ENCODE peak calls at places on chromosomes 16 and 17, in eight cellular contexts. Y, X, U, Q, B, C, I and G are unnamed samples.

GRCh38 chr17:48047741-48048320 is 328 bp upstream of the NFE2L1 start:
- DNase-seq in Y (peak), X (peak), U (peak), Q (peak), B (peak), C (peak), I (peak), G (peak)

GRCh38 chr16:50505714-50506542 is 42.3 kb upstream of the NKD1 start:
- DNase-seq in Y (no peak), X (peak), U (no peak), Q (peak), B (no peak), C (peak), I (no peak), G (no peak)

GRCh38 chr17:44830359-44831269 is 527 bp upstream of the GJC1 start:
- DNase-seq in Y (no peak), X (no peak), U (peak), Q (peak), B (no peak), C (peak), I (no peak), G (peak)

GRCh38 chr17:27529230-27529796 is 73.1 kb downstream of the KSR1 start:
- DNase-seq in Y (no peak), X (no peak), U (peak), Q (no peak), B (peak), C (no peak), I (no peak), G (peak)

GRCh38 chr16:85449195-85449884 is 163.8 kb upstream of the GSE1 start:
- DNase-seq in Y (no peak), X (no peak), U (no peak), Q (no peak), B (no peak), C (no peak), I (no peak), G (no peak)

GRCh38 chr16:5488581-5488980 is 391.0 kb upstream of the EEF2KMT start:
- DNase-seq in Y (no peak), X (no peak), U (no peak), Q (no peak), B (no peak), C (no peak), I (no peak), G (no peak)

GRCh38 chr16:81204794-81205680 is 33.5 kb upstream of the BCO1 start:
- DNase-seq in Y (no peak), X (peak), U (peak), Q (peak), B (no peak), C (peak), I (no peak), G (peak)

GRCh38 chr17:56909742-56910508 is 3.9 kb downstream of the TRIM25 start:
- DNase-seq in Y (no peak), X (no peak), U (no peak), Q (no peak), B (peak), C (no peak), I (no peak), G (no peak)

GRCh38 chr17:69516225-69516624 is 101.7 kb downstream of the MAP2K6 start:
- DNase-seq in Y (no peak), X (no peak), U (no peak), Q (no peak), B (no peak), C (no peak), I (no peak), G (no peak)

GRCh38 chr17:64411999-64412771 is 21.5 kb upstream of the PECAM1 start:
- DNase-seq in Y (no peak), X (peak), U (peak), Q (peak), B (peak), C (peak), I (no peak), G (peak)

GRCh38 chr16:19874816-19875546 is 9.7 kb downstream of the GPRC5B start:
- DNase-seq in Y (no peak), X (no peak), U (no peak), Q (no peak), B (no peak), C (no peak), I (no peak), G (no peak)

GRCh38 chr16:15502041-15502725 is 67.8 kb downstream of the BMERB1 start:
- DNase-seq in Y (no peak), X (no peak), U (peak), Q (no peak), B (no peak), C (peak), I (no peak), G (peak)

GRCh38 chr17:2798679-2799078 is 2.4 kb downstream of the RAP1GAP2 start:
- DNase-seq in Y (no peak), X (no peak), U (no peak), Q (peak), B (no peak), C (peak), I (no peak), G (no peak)

GRCh38 chr17:63984651-63985386 is 12.1 kb upstream of the SCN4A start:
- DNase-seq in Y (no peak), X (no peak), U (peak), Q (no peak), B (peak), C (no peak), I (no peak), G (peak)

GRCh38 chr16:3520861-3521260 is 20.1 kb downstream of the CLUAP1 start:
- DNase-seq in Y (no peak), X (no peak), U (no peak), Q (no peak), B (no peak), C (peak), I (no peak), G (no peak)

GRCh38 chr16:24764916-24765315 is 35.5 kb downstream of the TNRC6A start:
- DNase-seq in Y (no peak), X (no peak), U (no peak), Q (no peak), B (no peak), C (no peak), I (no peak), G (no peak)

GRCh38 chr17:64496348-64496785 is 487 bp downstream of the POLG2 start:
- DNase-seq in Y (no peak), X (no peak), U (no peak), Q (no peak), B (no peak), C (peak), I (no peak), G (peak)

GRCh38 chr17:44207319-44207718 is 7.6 kb upstream of the ATXN7L3 start:
- DNase-seq in Y (no peak), X (no peak), U (no peak), Q (no peak), B (no peak), C (no peak), I (no peak), G (no peak)

GRCh38 chr17:73096201-73096600 is 3.7 kb upstream of the SLC39A11 start:
- DNase-seq in Y (no peak), X (no peak), U (no peak), Q (no peak), B (no peak), C (no peak), I (no peak), G (no peak)

GRCh38 chr17:76171701-76172100 is 30.7 kb upstream of the FOXJ1 start:
- DNase-seq in Y (no peak), X (no peak), U (no peak), Q (no peak), B (no peak), C (no peak), I (no peak), G (no peak)

GRCh38 chr17:73902416-73903181 is 258.4 kb upstream of the SDK2 start:
- DNase-seq in Y (no peak), X (no peak), U (no peak), Q (peak), B (no peak), C (peak), I (no peak), G (peak)

GRCh38 chr16:17173134-17173729 is 297.5 kb downstream of the XYLT1 start:
- DNase-seq in Y (no peak), X (no peak), U (peak), Q (no peak), B (peak), C (no peak), I (no peak), G (peak)

GRCh38 chr17:14622622-14623101 is 321.8 kb downstream of the HS3ST3B1 start:
- DNase-seq in Y (no peak), X (no peak), U (no peak), Q (no peak), B (no peak), C (no peak), I (no peak), G (no peak)

DNA sequence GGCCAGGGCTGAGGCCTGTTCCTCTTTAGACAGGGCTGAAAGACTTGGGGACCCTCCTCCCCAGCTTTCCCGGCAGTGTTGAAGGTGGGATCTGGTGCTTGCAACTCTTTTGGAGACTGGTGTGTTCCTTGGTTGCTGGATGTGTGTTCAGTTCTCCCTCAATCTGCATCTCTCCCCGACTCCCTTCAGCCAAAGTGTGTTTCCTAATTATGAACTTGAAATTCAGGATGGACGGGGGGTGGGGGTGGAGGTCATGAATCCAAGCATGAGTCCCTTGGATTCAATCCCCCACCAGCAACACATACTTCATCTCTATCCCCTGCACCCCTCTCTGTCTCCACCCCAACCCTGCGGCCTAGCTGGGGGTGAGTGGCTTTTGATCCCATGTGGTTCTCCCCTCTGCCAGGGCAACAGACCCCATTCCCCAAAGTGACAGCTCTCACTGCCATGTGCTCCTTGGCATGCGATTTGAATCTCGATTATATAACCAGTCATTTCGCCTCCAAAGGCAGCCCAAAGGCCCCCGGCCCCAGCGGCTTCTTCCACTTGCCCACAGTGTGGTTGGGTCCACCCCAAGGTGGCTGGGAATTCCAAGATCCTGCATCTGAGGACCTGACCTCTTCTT is 1.3 kb downstream of the ARHGAP23 start:
- DNase-seq in Y (peak), X (no peak), U (no peak), Q (no peak), B (no peak), C (no peak), I (no peak), G (no peak)
- H3K4me3 ChIP-seq in Y (no peak), X (no peak), U (peak), Q (peak), B (no peak), C (peak), I (no peak), G (no peak)

DNA sequence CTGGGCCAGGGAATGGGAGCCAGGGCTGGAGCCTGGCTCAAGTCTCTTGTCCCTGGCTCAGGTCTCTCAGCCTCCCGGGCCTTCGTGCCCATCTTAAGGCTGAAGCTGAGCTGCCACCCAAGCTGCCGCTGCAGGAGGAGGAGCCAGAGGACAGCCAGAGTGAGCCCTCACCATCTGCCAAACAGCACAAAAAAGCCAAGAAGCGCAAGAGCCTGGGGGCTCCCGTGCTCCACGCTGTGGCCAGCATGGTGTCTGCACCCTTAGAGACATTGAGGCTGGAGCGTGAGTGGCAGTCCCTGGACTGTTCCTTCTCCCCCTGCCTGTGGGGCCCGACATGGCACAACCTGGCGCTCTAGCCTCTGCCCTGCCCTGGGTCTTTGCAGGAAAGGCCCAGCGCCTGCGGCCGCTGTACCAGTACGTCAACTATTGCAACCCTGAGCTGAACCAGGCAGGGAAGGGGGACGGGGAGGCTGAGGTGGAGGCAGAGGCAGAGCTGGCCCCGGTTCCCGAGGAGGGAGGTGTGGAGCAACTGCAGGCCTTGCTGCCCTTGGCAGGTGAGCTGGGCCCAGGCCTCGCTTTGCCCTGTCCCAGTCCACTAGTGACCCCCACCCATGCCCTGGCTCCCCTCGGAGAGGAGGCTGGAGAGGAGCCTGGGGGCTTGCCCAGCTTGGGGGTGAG is 1.3 kb downstream of the C16orf86 start:
- DNase-seq in Y (peak), X (peak), U (peak), Q (peak), B (peak), C (peak), I (peak), G (peak)
- H3K4me3 ChIP-seq in Y (peak), X (no peak), U (peak), Q (no peak), B (no peak), C (peak), I (peak), G (no peak)

DNA sequence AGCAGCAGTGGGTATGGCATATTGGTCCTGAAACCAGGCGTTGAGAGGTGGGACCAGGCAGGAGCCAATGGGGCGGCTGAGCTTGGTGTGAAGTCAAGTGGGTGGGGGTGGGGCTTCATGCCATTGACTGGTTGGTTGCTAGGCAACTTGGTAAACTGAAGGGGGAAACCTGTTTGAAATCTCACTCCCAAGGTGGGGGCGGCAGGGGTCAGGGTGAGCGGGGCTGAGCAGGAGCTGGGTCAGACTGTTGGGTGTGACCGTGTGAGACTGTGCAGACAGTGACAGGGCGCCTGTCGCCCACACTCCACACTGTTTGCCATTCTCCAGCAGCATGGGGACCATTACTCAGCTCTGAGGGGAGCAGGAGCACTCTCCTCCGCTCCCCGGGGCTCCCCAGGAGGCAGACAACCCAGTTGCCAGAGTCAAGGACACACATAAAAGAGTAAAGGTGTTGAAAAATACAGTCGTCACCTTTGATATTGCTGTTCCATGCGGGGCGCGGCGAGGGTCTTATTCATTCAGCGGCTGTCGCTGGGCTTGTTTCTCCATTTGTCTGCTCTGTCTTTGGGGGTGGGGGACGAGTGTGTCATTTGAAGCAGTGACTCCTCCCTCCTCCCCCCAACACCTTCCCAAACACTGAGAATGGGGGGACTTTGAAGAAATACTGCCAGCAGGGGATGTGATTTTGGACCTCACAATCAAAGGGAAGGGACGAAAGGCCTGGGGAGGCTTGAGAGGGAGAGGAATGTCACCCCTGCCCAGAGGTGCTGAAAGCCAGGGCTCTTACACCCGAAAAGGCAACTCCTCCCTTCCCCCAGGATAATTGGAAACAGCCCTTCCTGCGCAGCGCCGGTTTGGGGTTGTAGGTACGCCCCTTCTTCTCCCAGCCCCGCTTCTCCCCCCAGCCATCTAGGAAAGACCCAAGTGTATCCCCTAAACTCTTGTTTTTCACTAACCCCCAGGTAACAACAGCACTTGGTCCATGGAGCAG is 1.1 kb upstream of the EFNB3 start:
- DNase-seq in Y (peak), X (peak), U (peak), Q (peak), B (no peak), C (peak), I (no peak), G (peak)
- H3K4me3 ChIP-seq in Y (no peak), X (peak), U (no peak), Q (peak), B (no peak), C (peak), I (no peak), G (peak)

DNA sequence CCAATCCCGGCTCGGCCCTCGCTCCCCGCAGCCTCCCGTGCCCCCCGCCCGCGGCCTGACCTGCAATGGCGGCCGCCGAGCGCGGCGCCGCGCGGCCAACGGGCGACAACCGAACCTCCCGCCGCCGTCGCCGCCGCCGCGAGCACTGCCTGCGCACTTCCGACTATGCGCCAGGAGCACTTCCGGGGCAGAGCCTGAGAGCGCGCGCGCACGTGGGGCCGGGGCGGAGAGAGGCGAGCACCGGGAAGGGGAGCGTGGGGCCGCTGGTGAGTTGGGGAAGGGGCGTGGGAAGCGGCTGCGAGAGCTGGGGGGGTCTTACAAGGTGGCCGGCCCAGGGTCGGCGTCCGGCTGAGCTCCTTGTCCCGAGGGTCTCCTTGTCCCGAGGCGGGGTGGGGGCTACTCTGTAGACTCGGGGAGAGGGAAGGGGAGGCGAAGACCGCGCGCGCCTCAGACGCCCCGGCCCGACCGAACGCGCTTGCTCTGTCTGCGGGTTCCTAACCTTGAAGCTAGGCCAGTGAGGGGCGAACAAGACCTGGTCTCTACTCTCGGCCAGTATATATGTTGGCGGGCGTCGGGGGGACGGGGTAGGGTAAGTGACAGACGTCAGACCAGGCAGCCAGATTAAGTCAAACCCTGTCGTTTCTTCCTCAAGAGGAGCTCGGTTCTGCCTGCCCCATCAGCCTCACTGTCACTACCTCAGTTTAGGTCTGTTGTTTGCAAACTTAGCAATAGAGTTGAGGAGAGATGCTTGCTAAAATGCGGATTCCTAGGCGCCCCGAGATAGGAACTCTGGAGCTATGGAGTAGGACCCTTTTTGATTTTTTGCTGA is at the start of the genes CHTF8 and UTP4:
- DNase-seq in Y (peak), X (peak), U (peak), Q (peak), B (peak), C (peak), I (peak), G (peak)
- H3K4me3 ChIP-seq in Y (peak), X (peak), U (peak), Q (peak), B (peak), C (peak), I (peak), G (peak)

GRCh38 chr16:89658221-89658879 is 714 bp downstream of the SPATA33 start:
- DNase-seq in Y (no peak), X (no peak), U (no peak), Q (peak), B (no peak), C (no peak), I (no peak), G (peak)

GRCh38 chr16:89657442-89658220 is at the start of the genes CHMP1A and SPATA33:
- DNase-seq in Y (peak), X (peak), U (peak), Q (peak), B (peak), C (peak), I (peak), G (peak)

GRCh38 chr16:89655062-89655643 is 2.4 kb downstream of the CHMP1A start:
- DNase-seq in Y (no peak), X (no peak), U (no peak), Q (no peak), B (no peak), C (no peak), I (no peak), G (no peak)

GRCh38 chr16:89653656-89654295 is 3.7 kb downstream of the CHMP1A start:
- DNase-seq in Y (no peak), X (no peak), U (no peak), Q (no peak), B (no peak), C (no peak), I (no peak), G (no peak)

GRCh38 chr16:89656435-89657121 is 930 bp downstream of the CHMP1A start:
- DNase-seq in Y (peak), X (no peak), U (no peak), Q (peak), B (no peak), C (no peak), I (no peak), G (no peak)
- H3K4me3 ChIP-seq in Y (peak), X (peak), U (peak), Q (peak), B (peak), C (peak), I (peak), G (peak)

GRCh38 chr17:13597723-13598347 is 3.9 kb downstream of the HS3ST3A1 start:
- DNase-seq in Y (no peak), X (no peak), U (peak), Q (peak), B (no peak), C (peak), I (no peak), G (peak)
- H3K4me3 ChIP-seq in Y (no peak), X (no peak), U (no peak), Q (no peak), B (no peak), C (no peak), I (no peak), G (peak)

GRCh38 chr17:50204431-50204830 is 3.0 kb upstream of the COL1A1 start:
- DNase-seq in Y (peak), X (no peak), U (no peak), Q (no peak), B (no peak), C (no peak), I (no peak), G (no peak)

GRCh38 chr17:50205111-50205821 is 3.8 kb upstream of the COL1A1 start:
- DNase-seq in Y (peak), X (no peak), U (peak), Q (no peak), B (no peak), C (no peak), I (no peak), G (no peak)

GRCh38 chr17:50203086-50203485 is 1.7 kb upstream of the COL1A1 start:
- DNase-seq in Y (peak), X (no peak), U (no peak), Q (no peak), B (no peak), C (no peak), I (no peak), G (no peak)

GRCh38 chr17:50205931-50206505 is 4.6 kb upstream of the COL1A1 start:
- DNase-seq in Y (peak), X (no peak), U (no peak), Q (no peak), B (no peak), C (no peak), I (no peak), G (no peak)

GRCh38 chr17:50203589-50204345 is 2.3 kb upstream of the COL1A1 start:
- DNase-seq in Y (peak), X (no peak), U (peak), Q (no peak), B (no peak), C (no peak), I (no peak), G (peak)
- H3K4me3 ChIP-seq in Y (no peak), X (no peak), U (no peak), Q (no peak), B (no peak), C (no peak), I (no peak), G (no peak)